ENCODE peak calls at places on chromosomes 6 and 20, in nine cellular contexts. V is NCI-H524; K is HFF-Myc; Z is KBM-7; I is activated CD4-positive, alpha-beta memory T cell treated with anti-CD3 and anti-CD28 coated beads, Interleukin-2, amount 10 ng/mL, durations not matched to agents 7 days and 5 days; Y is astrocyte of the spinal cord; E is heart left ventricle; T is AG08396; R is stimulated activated CD8-positive, alpha-beta memory T cell treated with anti-CD3 and anti-CD28 coated beads, Interleukin-7, amount 100 ng/mL, for 4 hours. L is an unnamed sample.

GRCh38 chr20:47642624-47643023 is 140.9 kb downstream of the NCOA3 start:
- DNase-seq in V (no peak), K (no peak), Z (no peak), I (no peak), Y (no peak), E (no peak), T (no peak), R (no peak), L (no peak)

GRCh38 chr6:43803783-43804549 is 34.0 kb downstream of the VEGFA start:
- DNase-seq in V (no peak), K (no peak), Z (no peak), I (no peak), Y (no peak), E (no peak), T (no peak), R (no peak), L (peak; percentile 93)

GRCh38 chr6:134722429-134722828 is 227.5 kb downstream of the ALDH8A1 start:
- DNase-seq in V (no peak), K (peak; percentile 38), Z (no peak), I (no peak), Y (peak; percentile 29), E (no peak), T (no peak), R (no peak), L (no peak)

GRCh38 chr6:138101946-138102731 is 5.1 kb downstream of the PERP start:
- DNase-seq in V (no peak), K (no peak), Z (no peak), I (no peak), Y (no peak), E (no peak), T (no peak), R (no peak), L (no peak)

GRCh38 chr6:56958481-56958880 is 3.6 kb downstream of the BEND6 start:
- DNase-seq in V (no peak), K (no peak), Z (no peak), I (no peak), Y (no peak), E (no peak), T (no peak), R (no peak), L (no peak)

GRCh38 chr20:49186535-49187329 is 1.4 kb downstream of the STAU1 start:
- DNase-seq in V (peak; percentile 14), K (no peak), Z (peak; percentile 63), I (peak; percentile 73), Y (peak; percentile 58), E (peak; percentile 49), T (peak; percentile 55), R (peak; percentile 75), L (peak; percentile 59)

GRCh38 chr6:43758617-43759050 is 11.4 kb upstream of the VEGFA start:
- DNase-seq in V (no peak), K (no peak), Z (no peak), I (peak; percentile 29), Y (no peak), E (no peak), T (peak; percentile 51), R (no peak), L (no peak)

GRCh38 chr6:96520851-96521115 is 823 bp upstream of the UFL1 start:
- DNase-seq in V (no peak), K (no peak), Z (no peak), I (no peak), Y (no peak), E (no peak), T (no peak), R (no peak), L (no peak)

GRCh38 chr20:51067792-51068191 is 44.9 kb upstream of the KCNG1 start:
- DNase-seq in V (no peak), K (no peak), Z (no peak), I (no peak), Y (no peak), E (no peak), T (no peak), R (no peak), L (peak; percentile 55)

GRCh38 chr6:39881851-39882566 is 52.3 kb downstream of the MOCS1 start:
- DNase-seq in V (no peak), K (peak; percentile 4), Z (no peak), I (no peak), Y (peak; percentile 85), E (no peak), T (peak; percentile 68), R (no peak), L (no peak)

GRCh38 chr20:50582092-50582491 is 71.9 kb downstream of the PTPN1 start:
- DNase-seq in V (no peak), K (no peak), Z (no peak), I (no peak), Y (no peak), E (no peak), T (no peak), R (no peak), L (no peak)

GRCh38 chr6:36340341-36340670 is 3.6 kb upstream of the BNIP5 start:
- DNase-seq in V (no peak), K (no peak), Z (no peak), I (no peak), Y (no peak), E (no peak), T (no peak), R (no peak), L (no peak)

GRCh38 chr6:16684896-16685554 is 76.2 kb downstream of the ATXN1 start:
- DNase-seq in V (no peak), K (no peak), Z (no peak), I (peak; percentile 63), Y (peak; percentile 50), E (no peak), T (no peak), R (peak; percentile 93), L (peak; percentile 94)

GRCh38 chr20:17680128-17680835 is 1.8 kb downstream of the RRBP1 start:
- DNase-seq in V (no peak), K (peak; percentile 32), Z (peak; percentile 76), I (no peak), Y (no peak), E (peak; percentile 42), T (peak; percentile 72), R (no peak), L (peak; percentile 80)

GRCh38 chr6:117264487-117265424 is 602 bp upstream of the VGLL2 start:
- DNase-seq in V (no peak), K (no peak), Z (peak; percentile 27), I (no peak), Y (no peak), E (no peak), T (peak; percentile 29), R (no peak), L (no peak)

GRCh38 chr6:131250121-131250520 is 114.9 kb downstream of the AKAP7 start:
- DNase-seq in V (no peak), K (peak; percentile 5), Z (peak; percentile 87), I (no peak), Y (peak; percentile 65), E (peak; percentile 49), T (peak; percentile 41), R (no peak), L (peak; percentile 70)

GRCh38 chr6:138557147-138557546 is 57.9 kb upstream of the NHSL1 start:
- DNase-seq in V (no peak), K (no peak), Z (no peak), I (no peak), Y (no peak), E (no peak), T (no peak), R (no peak), L (no peak)

GRCh38 chr6:136945072-136945471 is 23.0 kb downstream of the SLC35D3 start:
- DNase-seq in V (no peak), K (no peak), Z (no peak), I (no peak), Y (no peak), E (no peak), T (no peak), R (no peak), L (peak; percentile 12)